ENCODE peak calls at places on chromosomes 2 and 18, in ten cellular contexts. J is tibial artery; Z is right cardiac atrium; W is hepatocyte; Q is heart right ventricle; I is PC-9; B is CD4-positive, alpha-beta memory T cell; V is cardiac muscle cell; M is fibroblast of lung; A is HCT116. C is an unnamed sample.
A peak's percentile ranks its signal among the peaks of the same experiment; 100 is the strongest.

GRCh38 chr18:77208969-77209368 is 40.7 kb upstream of the GALR1 start:
- DNase-seq in J (peak; percentile 57), Z (peak; percentile 64), W (no peak), Q (peak; percentile 52), I (peak; percentile 23), B (peak; percentile 38), V (peak; percentile 69), M (peak; percentile 58), A (no peak), C (peak; percentile 40)

GRCh38 chr2:28294451-28294850 is 98.2 kb upstream of the FOSL2 start:
- DNase-seq in J (no peak), Z (no peak), W (no peak), Q (no peak), I (no peak), B (no peak), V (no peak), M (peak; percentile 5), A (no peak), C (no peak)

GRCh38 chr2:173957517-173957916 is 7.7 kb downstream of the SP3 start:
- DNase-seq in J (no peak), Z (no peak), W (no peak), Q (no peak), I (no peak), B (no peak), V (peak; percentile 29), M (no peak), A (no peak), C (no peak)

GRCh38 chr2:73107211-73107926 is 5.4 kb downstream of the RAB11FIP5 start:
- DNase-seq in J (peak; percentile 23), Z (peak; percentile 68), W (no peak), Q (no peak), I (peak; percentile 41), B (no peak), V (no peak), M (no peak), A (no peak), C (no peak)

GRCh38 chr2:157107877-157108276 is 149.6 kb upstream of the GALNT5 start:
- DNase-seq in J (no peak), Z (no peak), W (peak; percentile 16), Q (no peak), I (peak; percentile 10), B (no peak), V (peak; percentile 21), M (peak; percentile 70), A (no peak), C (no peak)

GRCh38 chr2:27281855-27282559 is at the start of gene TRIM54:
- DNase-seq in J (no peak), Z (no peak), W (no peak), Q (peak; percentile 63), I (peak; percentile 43), B (no peak), V (no peak), M (no peak), A (no peak), C (no peak)

GRCh38 chr18:50816767-50817166 is 3.0 kb downstream of the MRO start:
- DNase-seq in J (no peak), Z (no peak), W (no peak), Q (no peak), I (no peak), B (no peak), V (no peak), M (peak; percentile 51), A (no peak), C (no peak)

GRCh38 chr2:112724611-112725525 is 4.0 kb downstream of the NT5DC4 start:
- DNase-seq in J (no peak), Z (no peak), W (peak; percentile 39), Q (no peak), I (peak; percentile 38), B (no peak), V (peak; percentile 24), M (no peak), A (no peak), C (no peak)

GRCh38 chr2:219778189-219778588 is 150.8 kb downstream of the SLC4A3 start:
- DNase-seq in J (no peak), Z (no peak), W (no peak), Q (no peak), I (no peak), B (no peak), V (no peak), M (no peak), A (no peak), C (no peak)

GRCh38 chr2:178990533-178991241 is 59.2 kb downstream of the CCDC141 start:
- DNase-seq in J (no peak), Z (no peak), W (no peak), Q (no peak), I (no peak), B (no peak), V (no peak), M (no peak), A (no peak), C (no peak)

GRCh38 chr2:34105015-34105767 is 506.1 kb upstream of the FAM98A start:
- DNase-seq in J (no peak), Z (no peak), W (no peak), Q (no peak), I (no peak), B (no peak), V (peak; percentile 47), M (peak; percentile 89), A (no peak), C (no peak)

DNA sequence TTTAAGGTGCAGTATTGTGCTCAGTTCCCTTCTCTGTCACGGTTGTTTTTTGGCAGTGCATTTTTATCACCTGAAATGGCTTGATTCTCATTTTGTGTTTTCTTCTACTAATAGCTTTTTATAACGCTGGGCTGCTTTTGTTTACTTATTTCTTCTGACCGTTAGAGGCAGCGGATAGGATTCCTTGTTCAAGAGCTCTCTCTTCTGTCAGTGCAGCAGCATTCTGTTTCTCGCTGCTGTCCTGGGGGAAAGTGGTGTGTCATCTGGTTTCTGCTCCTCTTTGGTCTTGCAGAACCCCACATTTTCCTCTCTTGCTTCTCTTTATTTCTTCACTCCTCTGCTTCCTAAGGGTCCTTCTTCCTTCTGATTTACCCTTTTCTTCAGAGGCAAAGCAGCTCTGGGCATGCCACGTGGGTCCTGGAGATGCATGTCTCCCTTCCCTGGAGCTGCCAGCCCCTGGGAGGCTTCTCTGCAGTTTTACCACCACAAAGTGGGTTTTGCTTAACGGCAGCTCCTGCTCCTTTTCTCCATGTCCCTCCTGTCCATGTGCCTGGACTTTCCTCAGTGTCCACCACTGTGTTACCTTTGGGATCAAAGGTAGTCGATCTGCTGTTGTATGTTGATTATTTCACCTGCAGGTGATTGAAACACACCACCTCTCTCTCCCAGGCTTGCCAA is 47.3 kb upstream of the SNTG2 start:
- DNase-seq in J (no peak), Z (no peak), W (no peak), Q (no peak), I (no peak), B (no peak), V (no peak), M (no peak), A (no peak), C (no peak)
- H3K27ac ChIP-seq in J (no peak overlapping the region), Z (no peak overlapping the region), W (no peak overlapping the region), Q (no peak overlapping the region), I (no peak overlapping the region), B (no peak overlapping the region), V (no peak overlapping the region), M (no peak overlapping the region), A (no peak overlapping the region), C (no peak overlapping the region)

DNA sequence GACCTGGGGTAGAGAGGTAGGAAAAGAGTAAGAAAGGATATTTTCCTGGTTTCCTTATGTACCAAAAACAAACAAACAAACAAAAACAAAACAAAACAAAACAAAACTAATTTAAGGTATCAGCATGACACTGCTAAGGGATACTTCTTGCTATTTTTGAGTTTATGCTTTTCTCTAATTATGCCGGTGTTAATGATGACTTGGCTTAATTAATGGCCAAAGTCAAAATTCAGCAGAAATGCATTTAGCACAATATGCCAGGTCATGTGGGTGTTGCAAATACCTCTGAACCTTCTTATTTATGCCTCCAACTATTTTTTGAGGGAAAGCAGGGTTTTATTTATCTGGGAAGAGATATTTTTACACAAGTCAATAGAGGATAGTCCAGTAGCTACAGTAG is 3.2 kb upstream of the CHST9 start:
- DNase-seq in J (no peak), Z (no peak), W (no peak), Q (no peak), I (no peak), B (no peak), V (no peak), M (no peak), A (no peak), C (no peak)
- H3K27me3 ChIP-seq in J (peaks cover 19% of the 10 kb centered on the region), Z (no peaks in the 10 kb centered on the region), W (peaks cover 8% of the 10 kb centered on the region), Q (peaks cover 24% of the 10 kb centered on the region), I (peaks cover 4% of the 10 kb centered on the region), B (no peaks in the 10 kb centered on the region), V (peaks cover 17% of the 10 kb centered on the region), M (no peaks in the 10 kb centered on the region), A (no peaks in the 10 kb centered on the region), C (no peaks in the 10 kb centered on the region)

DNA sequence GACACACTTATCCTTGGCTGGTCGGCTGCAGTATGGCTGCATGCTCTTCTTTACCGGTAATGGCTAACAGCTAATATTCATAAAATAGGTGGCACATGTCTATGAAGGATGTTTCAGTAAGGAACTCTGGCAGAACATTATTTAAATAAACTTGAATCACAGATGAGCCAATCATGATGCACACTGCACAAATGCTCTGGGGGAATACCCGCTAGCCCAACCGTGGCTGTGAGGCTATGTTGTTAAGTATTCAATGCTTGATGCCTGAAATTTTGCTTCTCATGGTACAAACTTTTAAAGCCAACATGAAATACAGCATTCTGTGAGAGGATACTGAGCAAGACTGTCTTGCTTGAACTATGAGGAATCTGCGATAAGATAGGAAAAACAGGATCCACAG is 505.8 kb downstream of the ZEB2 start:
- DNase-seq in J (no peak), Z (peak; percentile 37), W (no peak), Q (no peak), I (no peak), B (no peak), V (peak; percentile 9), M (peak; percentile 10), A (no peak), C (no peak)
- H3K27ac ChIP-seq in J (no peak overlapping the region), Z (no peak overlapping the region), W (no peak overlapping the region), Q (no peak overlapping the region), I (no peak overlapping the region), B (no peak overlapping the region), V (no peak overlapping the region), M (no peak overlapping the region), A (no peak overlapping the region), C (no peak overlapping the region)

GRCh38 chr18:36441872-36442271 is 144.4 kb downstream of the FHOD3 start:
- DNase-seq in J (no peak), Z (no peak), W (no peak), Q (no peak), I (no peak), B (no peak), V (peak; percentile 87), M (peak; percentile 92), A (no peak), C (no peak)

GRCh38 chr18:36441426-36441870 is 143.9 kb downstream of the FHOD3 start:
- DNase-seq in J (no peak), Z (no peak), W (no peak), Q (no peak), I (no peak), B (no peak), V (peak; percentile 45), M (no peak), A (no peak), C (no peak)

GRCh38 chr18:36446059-36446458 is 148.5 kb downstream of the FHOD3 start:
- DNase-seq in J (no peak), Z (no peak), W (no peak), Q (no peak), I (no peak), B (no peak), V (no peak), M (peak; percentile 29), A (no peak), C (no peak)

GRCh38 chr18:36440614-36441013 is 143.1 kb downstream of the FHOD3 start:
- DNase-seq in J (no peak), Z (no peak), W (no peak), Q (no peak), I (peak; percentile 46), B (no peak), V (no peak), M (peak; percentile 86), A (no peak), C (no peak)

GRCh38 chr18:36442717-36443116 is 145.2 kb downstream of the FHOD3 start:
- DNase-seq in J (no peak), Z (no peak), W (no peak), Q (no peak), I (no peak), B (no peak), V (no peak), M (no peak), A (no peak), C (no peak)
- H3K27me3 ChIP-seq in J (no peaks in the 10 kb centered on the region), Z (no peaks in the 10 kb centered on the region), W (no peaks in the 10 kb centered on the region), Q (no peaks in the 10 kb centered on the region), I (no peaks in the 10 kb centered on the region), B (no peaks in the 10 kb centered on the region), V (no peaks in the 10 kb centered on the region), M (no peaks in the 10 kb centered on the region), A (no peaks in the 10 kb centered on the region), C (no peaks in the 10 kb centered on the region)